ENCODE peak calls at places on chromosome 15, in four cellular contexts. Y is mesendoderm, U is IMR-90, M is H1. P is an unnamed sample.

GRCh38 chr15:75104804-75105557 is 81.6 kb downstream of the PPCDC start:
- DNase-seq in U (peak), Y (peak), M (no peak), P (peak)

GRCh38 chr15:39594056-39594763 is 13.3 kb downstream of the THBS1 start:
- DNase-seq in Y (no peak), M (no peak), U (peak), P (no peak)

GRCh38 chr15:39730552-39730951 is 52.1 kb downstream of the FSIP1 start:
- DNase-seq in M (no peak), Y (no peak), U (no peak), P (no peak)

GRCh38 chr15:98503970-98504369 is 144.4 kb upstream of the IGF1R start:
- DNase-seq in M (no peak), Y (no peak), U (peak), P (peak)

GRCh38 chr15:81914734-81915234 is 131.0 kb downstream of the MEX3B start:
- DNase-seq in M (no peak), U (no peak), Y (no peak), P (no peak)

GRCh38 chr15:72009207-72009606 is 108.7 kb downstream of the MYO9A start:
- DNase-seq in U (no peak), M (no peak), Y (peak), P (no peak)

GRCh38 chr15:31516459-31516858 is 189.8 kb downstream of the KLF13 start:
- DNase-seq in Y (no peak), U (no peak), M (no peak), P (no peak)

GRCh38 chr15:57462391-57462790 is 86.1 kb downstream of the CGNL1 start:
- DNase-seq in U (peak), M (no peak), Y (no peak), P (no peak)

GRCh38 chr15:79595995-79596622 is 164.0 kb downstream of the MINAR1 start:
- DNase-seq in U (peak), Y (peak), M (peak), P (peak)

GRCh38 chr15:93088200-93088980 is 621 bp downstream of the RGMA start:
- DNase-seq in Y (peak), U (no peak), M (peak), P (no peak)

GRCh38 chr15:48182749-48183148 is 4.7 kb upstream of the MYEF2 start:
- DNase-seq in Y (no peak), M (no peak), U (no peak), P (no peak)

GRCh38 chr15:32974691-32975090 is 219.8 kb downstream of the FMN1 start:
- DNase-seq in M (no peak), Y (no peak), U (peak), P (peak)

GRCh38 chr15:31905054-31905453 is 125.3 kb upstream of the CHRNA7 start:
- DNase-seq in U (no peak), Y (peak), M (no peak), P (no peak)

GRCh38 chr15:29900237-29901189 is 78.2 kb upstream of the TJP1 start:
- DNase-seq in Y (no peak), M (no peak), U (no peak), P (no peak)

GRCh38 chr15:29890761-29891457 is 68.6 kb upstream of the TJP1 start:
- DNase-seq in Y (no peak), M (no peak), U (no peak), P (no peak)

GRCh38 chr15:29896062-29896461 is 73.8 kb upstream of the TJP1 start:
- DNase-seq in M (no peak), U (no peak), Y (no peak), P (no peak)
- H3K18ac ChIP-seq in M (no peak), U (no peak), Y (no peak), P (no peak)

GRCh38 chr15:67077641-67078215 is 12.3 kb downstream of the SMAD3 start:
- DNase-seq in M (no peak), Y (no peak), U (no peak), P (no peak)
- H3K18ac ChIP-seq in M (no peak), Y (no peak), U (peak), P (peak)

DNA sequence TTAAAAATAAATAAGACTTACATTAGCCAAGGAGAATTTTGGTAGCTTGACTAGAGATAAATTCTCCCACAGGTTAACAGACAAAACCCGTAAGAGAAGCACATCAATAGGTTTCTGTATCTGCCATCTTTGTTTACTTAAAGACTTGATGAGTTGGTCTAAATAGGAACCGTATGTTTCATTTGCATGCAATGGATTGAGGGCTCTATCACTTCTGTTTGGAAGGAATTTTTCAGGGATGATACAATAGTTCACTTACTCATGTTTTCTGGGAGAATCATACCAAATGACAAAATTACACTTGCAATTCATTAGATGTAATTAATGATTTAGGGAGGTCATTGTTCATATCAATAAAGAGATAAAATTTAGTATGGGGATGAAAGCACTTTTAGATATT is 631.5 kb upstream of the NR2F2 start:
- DNase-seq in M (no peak), Y (no peak), U (peak), P (no peak)
- H3K18ac ChIP-seq in M (no peak), Y (no peak), U (no peak), P (no peak)

DNA sequence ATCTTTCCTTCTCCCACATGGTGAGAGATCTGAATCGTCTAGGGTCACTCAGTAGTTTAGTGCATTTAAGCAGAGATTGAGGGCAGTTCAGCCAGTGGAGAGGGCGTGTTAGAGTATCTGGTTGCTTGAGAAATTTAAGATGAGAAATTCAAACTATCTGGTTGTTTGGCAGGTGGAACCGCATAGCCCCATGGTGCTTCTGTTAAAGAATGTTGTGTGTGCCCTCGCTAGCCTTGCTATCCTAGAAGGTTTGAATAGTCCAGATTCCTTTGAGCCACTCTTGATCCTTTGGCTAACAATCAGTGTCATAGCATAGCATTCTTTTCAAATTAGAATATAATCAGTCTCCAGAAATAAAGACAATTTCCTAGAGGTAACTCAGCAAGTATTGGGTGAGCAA is 32.1 kb downstream of the ABHD17C start:
- DNase-seq in M (no peak), Y (peak), U (peak), P (peak)
- H3K18ac ChIP-seq in M (no peak), Y (no peak), U (no peak), P (no peak)

DNA sequence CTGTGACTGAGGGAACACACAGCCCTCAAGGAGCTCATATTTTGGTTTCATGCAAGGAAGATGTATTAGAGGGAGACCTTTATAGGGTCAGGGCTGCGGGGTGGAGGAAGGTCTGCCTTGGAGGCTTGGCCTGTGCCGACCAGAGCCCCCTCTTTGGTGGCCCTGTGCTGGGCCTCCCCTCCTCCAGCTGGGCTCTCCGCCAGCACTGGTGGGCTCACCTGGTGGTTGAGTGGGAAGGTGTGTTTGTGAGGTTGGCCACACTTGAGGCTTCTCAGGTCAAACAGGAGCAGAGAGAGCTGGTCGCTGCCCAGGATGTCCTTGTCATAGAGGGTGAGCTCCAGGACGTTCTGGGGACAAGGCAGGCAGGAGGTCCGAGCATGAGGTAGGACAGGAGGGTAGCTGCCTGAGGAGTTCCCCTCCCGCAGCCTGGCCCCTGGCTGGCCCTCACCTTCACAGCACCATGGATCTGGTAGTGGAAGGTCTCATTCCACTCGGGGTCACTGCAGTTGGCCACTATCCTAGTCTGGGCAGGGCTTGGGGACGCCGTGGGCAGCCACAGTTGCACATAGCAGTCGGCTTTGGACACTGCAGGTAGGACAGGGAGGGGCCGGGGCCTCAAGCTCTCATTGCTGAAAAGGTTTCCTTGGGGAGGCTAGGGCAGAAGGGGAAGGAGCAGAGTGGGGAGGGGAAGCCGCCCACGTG is 2.4 kb downstream of the PLA2G4F start:
- DNase-seq in M (no peak), U (no peak), Y (no peak), P (no peak)
- H3K18ac ChIP-seq in M (no peak), U (no peak), Y (no peak), P (no peak)

GRCh38 chr15:70259640-70260066 is 161.9 kb upstream of the TLE3 start:
- DNase-seq in U (no peak), Y (peak), M (no peak), P (peak)

GRCh38 chr15:70257047-70257446 is 159.3 kb upstream of the TLE3 start:
- DNase-seq in Y (no peak), M (no peak), U (no peak), P (no peak)

GRCh38 chr15:70257573-70258220 is 160.0 kb upstream of the TLE3 start:
- DNase-seq in U (no peak), Y (no peak), M (no peak), P (no peak)

GRCh38 chr15:70259030-70259424 is 161.3 kb upstream of the TLE3 start:
- DNase-seq in U (peak), M (no peak), Y (peak), P (peak)

GRCh38 chr15:70258369-70259029 is 160.8 kb upstream of the TLE3 start:
- DNase-seq in Y (no peak), U (no peak), M (no peak), P (no peak)
- H3K18ac ChIP-seq in Y (no peak), U (no peak), M (no peak), P (no peak)

GRCh38 chr15:53208759-53209158 is 418.6 kb upstream of the ONECUT1 start:
- DNase-seq in Y (no peak), M (no peak), U (no peak), P (no peak)
- H3K18ac ChIP-seq in Y (no peak), M (no peak), U (no peak), P (no peak)